ENCODE peak calls at places on chromosomes 1 and 21, in ten cellular contexts. H is H1, S is suprapubic skin, O is GM12878, D is HepG2, P is heart left ventricle, T is esophagus squamous epithelium, W is tibial nerve, L is Peyer's patch, R is prostate gland. G is an unnamed sample.

GRCh38 chr1:195965475-195965874 is 642.8 kb downstream of the KCNT2 start:
- DNase-seq in H (no peak), S (no peak), O (no peak), D (no peak), P (no peak), T (no peak), W (no peak), L (no peak), R (no peak), G (no peak)

GRCh38 chr1:153697873-153698647 is 19.6 kb downstream of the NPR1 start:
- DNase-seq in H (peak; percentile 65), S (peak; percentile 83), O (no peak), D (no peak), P (peak; percentile 81), T (no peak), W (peak; percentile 37), L (no peak), R (no peak), G (peak; percentile 44)

GRCh38 chr1:3230553-3230952 is 161.6 kb downstream of the PRDM16 start:
- DNase-seq in H (no peak), S (no peak), O (no peak), D (no peak), P (no peak), T (no peak), W (no peak), L (no peak), R (no peak), G (no peak)

GRCh38 chr21:45505416-45506021 is 36.7 kb downstream of the SLC19A1 start:
- DNase-seq in H (no peak), S (peak; percentile 57), O (no peak), D (no peak), P (no peak), T (no peak), W (no peak), L (no peak), R (no peak), G (peak; percentile 33)

GRCh38 chr1:232385221-232385620 is 244.7 kb downstream of the SIPA1L2 start:
- DNase-seq in H (no peak), S (no peak), O (no peak), D (no peak), P (no peak), T (no peak), W (no peak), L (no peak), R (no peak), G (no peak)

GRCh38 chr1:101293461-101294045 is 56.7 kb downstream of the S1PR1 start:
- DNase-seq in H (no peak), S (no peak), O (peak; percentile 95), D (no peak), P (no peak), T (no peak), W (no peak), L (no peak), R (no peak), G (no peak)

GRCh38 chr1:159945483-159946241 is at the start of gene IGSF9:
- DNase-seq in H (peak; percentile 96), S (peak; percentile 86), O (no peak), D (peak; percentile 59), P (peak; percentile 87), T (no peak), W (peak; percentile 36), L (peak; percentile 73), R (peak; percentile 96), G (peak; percentile 92)

GRCh38 chr1:22750671-22751016 is 40.0 kb downstream of the EPHB2 start:
- DNase-seq in H (no peak), S (no peak), O (no peak), D (no peak), P (no peak), T (no peak), W (no peak), L (no peak), R (peak; percentile 39), G (no peak)

DNA sequence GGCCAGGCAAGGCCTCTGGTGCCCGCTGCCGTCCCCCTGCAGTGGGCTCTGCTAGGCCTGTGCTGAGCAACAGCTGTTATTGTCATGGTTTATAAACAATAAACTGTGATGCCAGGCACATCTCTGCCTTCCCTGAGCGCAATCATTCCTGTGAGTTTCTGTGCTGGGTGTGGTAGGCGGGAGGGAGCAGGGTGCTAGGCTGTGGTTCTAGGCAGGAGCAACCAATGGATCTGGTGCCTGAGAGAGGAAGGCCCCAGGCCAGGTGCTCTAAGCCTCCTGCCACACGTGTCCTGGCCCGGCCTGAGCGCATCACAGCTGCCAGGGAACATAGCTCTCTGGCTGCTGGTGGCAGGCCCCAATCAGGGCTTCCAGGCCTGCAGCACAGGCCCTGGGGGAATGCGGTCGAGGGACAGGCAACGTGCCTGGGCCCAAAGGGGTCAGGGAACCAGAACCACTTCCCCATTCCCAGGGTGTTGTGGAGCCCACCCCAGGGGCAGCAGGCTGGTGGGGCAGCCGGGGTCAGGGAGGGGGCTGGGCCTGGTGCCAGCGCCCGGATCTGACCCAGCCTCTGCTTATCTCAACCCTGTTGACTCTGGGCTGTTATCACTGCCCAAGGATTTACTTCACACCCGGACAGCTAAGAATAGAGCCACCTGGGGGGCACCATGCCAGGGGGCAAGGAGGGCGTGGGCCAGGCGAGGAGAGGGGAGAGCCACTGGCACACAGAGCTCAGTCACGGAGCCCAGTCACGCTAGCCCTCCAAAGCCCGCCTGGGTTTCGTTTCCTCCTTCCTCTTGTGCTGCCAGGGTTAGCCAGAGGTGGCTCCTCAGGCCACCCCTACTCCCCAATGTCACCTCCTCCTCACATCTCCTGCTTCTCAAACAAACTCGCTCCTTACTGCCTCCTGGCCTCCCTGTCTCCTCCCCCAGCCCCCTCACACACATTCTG is 11.5 kb downstream of the TRIM46 start:
- DNase-seq in H (no peak), S (peak; percentile 66), O (peak; percentile 72), D (no peak), P (no peak), T (no peak), W (no peak), L (peak; percentile 72), R (no peak), G (no peak)
- TF ChIP-seq POLR2A in H (no peak), S (no peak), O (peak; percentile 65), D (no peak), P (no peak), T (no peak), W (no peak), L (no peak), R (no peak), G (no peak)

GRCh38 chr1:47797555-47797954 is 199.6 kb downstream of the TRABD2B start:
- DNase-seq in H (no peak), S (no peak), O (no peak), D (no peak), P (no peak), T (no peak), W (no peak), L (no peak), R (no peak), G (no peak)
- H3K4me1 ChIP-seq in H (no peaks in the 10 kb centered on the region), S (peaks cover 5% of the 10 kb centered on the region), O (no peaks in the 10 kb centered on the region), D (peaks cover 11% of the 10 kb centered on the region), P (peaks cover 5% of the 10 kb centered on the region), T (peaks cover 18% of the 10 kb centered on the region), W (no peaks in the 10 kb centered on the region), L (no peaks in the 10 kb centered on the region), R (no peaks in the 10 kb centered on the region), G (no peaks in the 10 kb centered on the region)

GRCh38 chr1:171850951-171851350 is 9.7 kb downstream of the DNM3 start:
- DNase-seq in H (no peak), S (no peak), O (no peak), D (peak; percentile 38), P (no peak), T (no peak), W (no peak), L (no peak), R (no peak), G (no peak)
- TF ChIP-seq CTCF in H (no peak), S (no peak), O (no peak), D (peak; percentile 62), P (no peak), T (no peak), W (no peak), L (no peak), R (no peak), G (no peak)

GRCh38 chr1:211194826-211195225 is 60.9 kb upstream of the KCNH1 start:
- DNase-seq in H (no peak), S (no peak), O (no peak), D (no peak), P (no peak), T (no peak), W (no peak), L (no peak), R (no peak), G (no peak)
- TF ChIP-seq POLR2A in H (no peak), S (no peak), O (no peak), D (no peak), P (no peak), T (no peak), W (no peak), L (no peak), R (no peak), G (no peak)

GRCh38 chr1:224721000-224721399 is 104.9 kb downstream of the CNIH3 start:
- DNase-seq in H (no peak), S (no peak), O (no peak), D (no peak), P (no peak), T (no peak), W (no peak), L (no peak), R (no peak), G (no peak)
- H3K4me1 ChIP-seq in H (no peaks in the 10 kb centered on the region), S (peaks cover 2% of the 10 kb centered on the region), O (no peaks in the 10 kb centered on the region), D (no peaks in the 10 kb centered on the region), P (no peaks in the 10 kb centered on the region), T (no peaks in the 10 kb centered on the region), W (no peaks in the 10 kb centered on the region), L (no peaks in the 10 kb centered on the region), R (no peaks in the 10 kb centered on the region), G (no peaks in the 10 kb centered on the region)

DNA sequence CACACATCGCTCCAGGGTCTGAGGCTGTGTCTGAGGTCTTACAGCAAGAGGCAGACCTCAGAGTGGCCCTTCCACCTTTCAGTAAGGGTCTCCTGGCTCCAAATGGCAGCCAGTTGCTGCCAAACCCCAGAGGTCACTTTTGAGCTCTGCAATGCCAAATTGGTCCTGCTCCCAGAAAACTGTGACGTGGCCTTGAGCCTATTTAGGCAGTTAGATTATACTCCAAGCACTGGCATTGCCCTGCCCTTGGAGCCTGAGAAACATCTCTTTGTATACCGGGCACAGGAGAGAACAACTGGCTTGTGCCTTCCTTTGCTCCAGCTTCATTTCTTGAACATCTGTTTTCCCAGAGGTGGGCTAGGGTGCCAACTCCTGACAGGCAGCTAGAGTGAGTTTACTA is 134.5 kb downstream of the IER5 start:
- DNase-seq in H (no peak), S (no peak), O (no peak), D (no peak), P (no peak), T (no peak), W (no peak), L (no peak), R (no peak), G (no peak)
- TF ChIP-seq CTCF in H (no peak), S (no peak), O (no peak), D (no peak), P (no peak), T (no peak), W (no peak), L (no peak), R (no peak), G (no peak)